ENCODE peak calls at places on chromosome 1, in nine cellular contexts. One of them, this sample, is unnamed.
A peak's percentile ranks its signal among the peaks of the same experiment; 100 is the strongest.

GRCh38 chr1:212780759-212781158 is 10.8 kb downstream of the NSL1 start:
- ATAC-seq in Panc1: no peak
- ATAC-seq in heart right ventricle: no peak
- ATAC-seq in omental fat pad: no peak
- ATAC-seq in foreskin keratinocyte: no peak
- ATAC-seq in pancreas: no peak
- ATAC-seq in Right ventricle myocardium superior: no peak
- ATAC-seq in esophagus mucosa: no peak
- ATAC-seq in left cardiac atrium: no peak
- ATAC-seq in this sample: no peak

GRCh38 chr1:34101151-34101550 is 63.9 kb downstream of the CSMD2 start:
- ATAC-seq in Panc1: no peak
- ATAC-seq in heart right ventricle: no peak
- ATAC-seq in omental fat pad: no peak
- ATAC-seq in foreskin keratinocyte: peak; percentile 20
- ATAC-seq in pancreas: no peak
- ATAC-seq in Right ventricle myocardium superior: no peak
- ATAC-seq in esophagus mucosa: no peak
- ATAC-seq in left cardiac atrium: no peak
- ATAC-seq in this sample: no peak

GRCh38 chr1:48794815-48795214 is 18.1 kb upstream of the BEND5 start:
- ATAC-seq in Panc1: no peak
- ATAC-seq in heart right ventricle: no peak
- ATAC-seq in omental fat pad: no peak
- ATAC-seq in foreskin keratinocyte: peak; percentile 91
- ATAC-seq in pancreas: no peak
- ATAC-seq in Right ventricle myocardium superior: no peak
- ATAC-seq in esophagus mucosa: no peak
- ATAC-seq in left cardiac atrium: no peak
- ATAC-seq in this sample: no peak

GRCh38 chr1:184836934-184837698 is 82.5 kb upstream of the EDEM3 start:
- ATAC-seq in Panc1: no peak
- ATAC-seq in heart right ventricle: peak; percentile 40
- ATAC-seq in omental fat pad: no peak
- ATAC-seq in foreskin keratinocyte: no peak
- ATAC-seq in pancreas: peak; percentile 86
- ATAC-seq in Right ventricle myocardium superior: peak; percentile 54
- ATAC-seq in esophagus mucosa: no peak
- ATAC-seq in left cardiac atrium: peak; percentile 10
- ATAC-seq in this sample: no peak

GRCh38 chr1:64038965-64039926 is 164.2 kb upstream of the UBE2U start:
- ATAC-seq in Panc1: peak; percentile 79
- ATAC-seq in heart right ventricle: peak; percentile 48
- ATAC-seq in omental fat pad: peak; percentile 65
- ATAC-seq in foreskin keratinocyte: peak; percentile 86
- ATAC-seq in pancreas: peak; percentile 49
- ATAC-seq in Right ventricle myocardium superior: peak; percentile 68
- ATAC-seq in esophagus mucosa: peak; percentile 76
- ATAC-seq in left cardiac atrium: peak; percentile 78
- ATAC-seq in this sample: peak; percentile 79

GRCh38 chr1:207645632-207646081 is 724 bp downstream of the CR1L start:
- ATAC-seq in Panc1: no peak
- ATAC-seq in heart right ventricle: peak; percentile 27
- ATAC-seq in omental fat pad: no peak
- ATAC-seq in foreskin keratinocyte: peak; percentile 48
- ATAC-seq in pancreas: peak; percentile 7
- ATAC-seq in Right ventricle myocardium superior: no peak
- ATAC-seq in esophagus mucosa: peak; percentile 53
- ATAC-seq in left cardiac atrium: peak; percentile 18
- ATAC-seq in this sample: no peak

GRCh38 chr1:177170756-177171535 is at the start of gene BRINP2:
- ATAC-seq in Panc1: peak; percentile 69
- ATAC-seq in heart right ventricle: peak; percentile 93
- ATAC-seq in omental fat pad: peak; percentile 94
- ATAC-seq in foreskin keratinocyte: peak; percentile 96
- ATAC-seq in pancreas: peak; percentile 96
- ATAC-seq in Right ventricle myocardium superior: peak; percentile 95
- ATAC-seq in esophagus mucosa: peak; percentile 90
- ATAC-seq in left cardiac atrium: peak; percentile 98
- ATAC-seq in this sample: peak; percentile 70

GRCh38 chr1:52727114-52727586 is 897 bp downstream of the ZYG11B start:
- ATAC-seq in Panc1: no peak
- ATAC-seq in heart right ventricle: peak; percentile 38
- ATAC-seq in omental fat pad: no peak
- ATAC-seq in foreskin keratinocyte: no peak
- ATAC-seq in pancreas: peak; percentile 10
- ATAC-seq in Right ventricle myocardium superior: peak; percentile 23
- ATAC-seq in esophagus mucosa: no peak
- ATAC-seq in left cardiac atrium: peak; percentile 24
- ATAC-seq in this sample: no peak

GRCh38 chr1:24216730-24217129 is 29.6 kb upstream of the IFNLR1 start:
- ATAC-seq in Panc1: peak; percentile 46
- ATAC-seq in heart right ventricle: no peak
- ATAC-seq in omental fat pad: peak; percentile 37
- ATAC-seq in foreskin keratinocyte: peak; percentile 37
- ATAC-seq in pancreas: peak; percentile 40
- ATAC-seq in Right ventricle myocardium superior: no peak
- ATAC-seq in esophagus mucosa: peak; percentile 50
- ATAC-seq in left cardiac atrium: peak; percentile 12
- ATAC-seq in this sample: no peak